ENCODE peak calls at places on chromosomes 12 and 14, in nine cellular contexts. One of them, this sample, is unnamed.

GRCh38 chr12:64621257-64621942 is 11.1 kb downstream of the RASSF3 start:
- DNase-seq in activated naive CD4-positive, alpha-beta T cell treated with anti-CD3 and anti-CD28 coated beads for 36 hours: no peak
- DNase-seq in non-pigmented ciliary epithelial cell: no peak
- DNase-seq in AG09319: no peak
- DNase-seq in glutamatergic neuron: no peak
- DNase-seq in A673: no peak
- DNase-seq in amniotic stem cell: no peak
- DNase-seq in activated T-cell treated with anti-CD3 and anti-CD28 coated beads, Interleukin-2, amount 50 U/mL, for 72 hours: no peak
- DNase-seq in fibroblast of lung: peak; percentile 58
- DNase-seq in this sample: no peak

GRCh38 chr14:68723808-68724268 is 69.0 kb downstream of the ZFP36L1 start:
- DNase-seq in activated naive CD4-positive, alpha-beta T cell treated with anti-CD3 and anti-CD28 coated beads for 36 hours: no peak
- DNase-seq in non-pigmented ciliary epithelial cell: no peak
- DNase-seq in AG09319: no peak
- DNase-seq in glutamatergic neuron: no peak
- DNase-seq in A673: no peak
- DNase-seq in amniotic stem cell: no peak
- DNase-seq in activated T-cell treated with anti-CD3 and anti-CD28 coated beads, Interleukin-2, amount 50 U/mL, for 72 hours: no peak
- DNase-seq in fibroblast of lung: no peak
- DNase-seq in this sample: no peak

GRCh38 chr12:67457136-67457535 is 188.0 kb downstream of the CAND1 start:
- DNase-seq in activated naive CD4-positive, alpha-beta T cell treated with anti-CD3 and anti-CD28 coated beads for 36 hours: no peak
- DNase-seq in non-pigmented ciliary epithelial cell: no peak
- DNase-seq in AG09319: no peak
- DNase-seq in glutamatergic neuron: no peak
- DNase-seq in A673: no peak
- DNase-seq in amniotic stem cell: no peak
- DNase-seq in activated T-cell treated with anti-CD3 and anti-CD28 coated beads, Interleukin-2, amount 50 U/mL, for 72 hours: no peak
- DNase-seq in fibroblast of lung: no peak
- DNase-seq in this sample: no peak

GRCh38 chr12:7395950-7396349 is 48.0 kb downstream of the CD163L1 start:
- DNase-seq in activated naive CD4-positive, alpha-beta T cell treated with anti-CD3 and anti-CD28 coated beads for 36 hours: no peak
- DNase-seq in non-pigmented ciliary epithelial cell: no peak
- DNase-seq in AG09319: no peak
- DNase-seq in glutamatergic neuron: no peak
- DNase-seq in A673: peak; percentile 25
- DNase-seq in amniotic stem cell: no peak
- DNase-seq in activated T-cell treated with anti-CD3 and anti-CD28 coated beads, Interleukin-2, amount 50 U/mL, for 72 hours: no peak
- DNase-seq in fibroblast of lung: no peak
- DNase-seq in this sample: no peak

GRCh38 chr14:96166475-96167223 is 38.0 kb upstream of the BDKRB2 start:
- DNase-seq in activated naive CD4-positive, alpha-beta T cell treated with anti-CD3 and anti-CD28 coated beads for 36 hours: no peak
- DNase-seq in non-pigmented ciliary epithelial cell: no peak
- DNase-seq in AG09319: peak; percentile 77
- DNase-seq in glutamatergic neuron: no peak
- DNase-seq in A673: no peak
- DNase-seq in amniotic stem cell: no peak
- DNase-seq in activated T-cell treated with anti-CD3 and anti-CD28 coated beads, Interleukin-2, amount 50 U/mL, for 72 hours: no peak
- DNase-seq in fibroblast of lung: no peak
- DNase-seq in this sample: no peak

GRCh38 chr12:72681028-72681427 is 408.9 kb downstream of the TRHDE start:
- DNase-seq in activated naive CD4-positive, alpha-beta T cell treated with anti-CD3 and anti-CD28 coated beads for 36 hours: no peak
- DNase-seq in non-pigmented ciliary epithelial cell: no peak
- DNase-seq in AG09319: no peak
- DNase-seq in glutamatergic neuron: no peak
- DNase-seq in A673: no peak
- DNase-seq in amniotic stem cell: no peak
- DNase-seq in activated T-cell treated with anti-CD3 and anti-CD28 coated beads, Interleukin-2, amount 50 U/mL, for 72 hours: no peak
- DNase-seq in fibroblast of lung: no peak
- DNase-seq in this sample: no peak

GRCh38 chr12:26017484-26018211 is 59.2 kb downstream of the RASSF8 start:
- DNase-seq in activated naive CD4-positive, alpha-beta T cell treated with anti-CD3 and anti-CD28 coated beads for 36 hours: peak; percentile 18
- DNase-seq in non-pigmented ciliary epithelial cell: no peak
- DNase-seq in AG09319: no peak
- DNase-seq in glutamatergic neuron: peak; percentile 30
- DNase-seq in A673: peak; percentile 79
- DNase-seq in amniotic stem cell: no peak
- DNase-seq in activated T-cell treated with anti-CD3 and anti-CD28 coated beads, Interleukin-2, amount 50 U/mL, for 72 hours: peak; percentile 16
- DNase-seq in fibroblast of lung: no peak
- DNase-seq in this sample: no peak

GRCh38 chr14:98937712-98938505 is 334.1 kb downstream of the BCL11B start:
- DNase-seq in activated naive CD4-positive, alpha-beta T cell treated with anti-CD3 and anti-CD28 coated beads for 36 hours: no peak
- DNase-seq in non-pigmented ciliary epithelial cell: no peak
- DNase-seq in AG09319: no peak
- DNase-seq in glutamatergic neuron: no peak
- DNase-seq in A673: no peak
- DNase-seq in amniotic stem cell: no peak
- DNase-seq in activated T-cell treated with anti-CD3 and anti-CD28 coated beads, Interleukin-2, amount 50 U/mL, for 72 hours: no peak
- DNase-seq in fibroblast of lung: no peak
- DNase-seq in this sample: no peak

GRCh38 chr12:108854453-108855283 is 2.7 kb downstream of the SSH1 start:
- DNase-seq in activated naive CD4-positive, alpha-beta T cell treated with anti-CD3 and anti-CD28 coated beads for 36 hours: no peak
- DNase-seq in non-pigmented ciliary epithelial cell: peak; percentile 96
- DNase-seq in AG09319: peak; percentile 96
- DNase-seq in glutamatergic neuron: no peak
- DNase-seq in A673: no peak
- DNase-seq in amniotic stem cell: peak; percentile 74
- DNase-seq in activated T-cell treated with anti-CD3 and anti-CD28 coated beads, Interleukin-2, amount 50 U/mL, for 72 hours: peak; percentile 43
- DNase-seq in fibroblast of lung: peak; percentile 99
- DNase-seq in this sample: no peak

GRCh38 chr12:79252358-79253075 is 387.9 kb downstream of the SYT1 start:
- DNase-seq in activated naive CD4-positive, alpha-beta T cell treated with anti-CD3 and anti-CD28 coated beads for 36 hours: no peak
- DNase-seq in non-pigmented ciliary epithelial cell: no peak
- DNase-seq in AG09319: no peak
- DNase-seq in glutamatergic neuron: no peak
- DNase-seq in A673: no peak
- DNase-seq in amniotic stem cell: no peak
- DNase-seq in activated T-cell treated with anti-CD3 and anti-CD28 coated beads, Interleukin-2, amount 50 U/mL, for 72 hours: no peak
- DNase-seq in fibroblast of lung: peak; percentile 78
- DNase-seq in this sample: no peak

GRCh38 chr14:90397401-90398314 is 829 bp downstream of the CALM1 start:
- DNase-seq in activated naive CD4-positive, alpha-beta T cell treated with anti-CD3 and anti-CD28 coated beads for 36 hours: peak; percentile 67
- DNase-seq in non-pigmented ciliary epithelial cell: no peak
- DNase-seq in AG09319: no peak
- DNase-seq in glutamatergic neuron: peak; percentile 73
- DNase-seq in A673: peak; percentile 70
- DNase-seq in amniotic stem cell: no peak
- DNase-seq in activated T-cell treated with anti-CD3 and anti-CD28 coated beads, Interleukin-2, amount 50 U/mL, for 72 hours: peak; percentile 80
- DNase-seq in fibroblast of lung: peak; percentile 51
- DNase-seq in this sample: peak; percentile 63

GRCh38 chr12:122978507-122978955 is 1.9 kb upstream of the ARL6IP4 start:
- DNase-seq in activated naive CD4-positive, alpha-beta T cell treated with anti-CD3 and anti-CD28 coated beads for 36 hours: no peak
- DNase-seq in non-pigmented ciliary epithelial cell: no peak
- DNase-seq in AG09319: no peak
- DNase-seq in glutamatergic neuron: no peak
- DNase-seq in A673: no peak
- DNase-seq in amniotic stem cell: no peak
- DNase-seq in activated T-cell treated with anti-CD3 and anti-CD28 coated beads, Interleukin-2, amount 50 U/mL, for 72 hours: no peak
- DNase-seq in fibroblast of lung: no peak
- DNase-seq in this sample: no peak

GRCh38 chr12:122517877-122518276 is 8.9 kb downstream of the RSRC2 start:
- DNase-seq in activated naive CD4-positive, alpha-beta T cell treated with anti-CD3 and anti-CD28 coated beads for 36 hours: no peak
- DNase-seq in non-pigmented ciliary epithelial cell: peak; percentile 91
- DNase-seq in AG09319: peak; percentile 91
- DNase-seq in glutamatergic neuron: no peak
- DNase-seq in A673: peak; percentile 54
- DNase-seq in amniotic stem cell: peak; percentile 72
- DNase-seq in activated T-cell treated with anti-CD3 and anti-CD28 coated beads, Interleukin-2, amount 50 U/mL, for 72 hours: no peak
- DNase-seq in fibroblast of lung: peak; percentile 99
- DNase-seq in this sample: no peak

GRCh38 chr12:2876431-2877046 is 435 bp downstream of the FOXM1 start:
- DNase-seq in activated naive CD4-positive, alpha-beta T cell treated with anti-CD3 and anti-CD28 coated beads for 36 hours: peak; percentile 53
- DNase-seq in non-pigmented ciliary epithelial cell: no peak
- DNase-seq in AG09319: no peak
- DNase-seq in glutamatergic neuron: no peak
- DNase-seq in A673: peak; percentile 34
- DNase-seq in amniotic stem cell: no peak
- DNase-seq in activated T-cell treated with anti-CD3 and anti-CD28 coated beads, Interleukin-2, amount 50 U/mL, for 72 hours: peak; percentile 36
- DNase-seq in fibroblast of lung: peak; percentile 29
- DNase-seq in this sample: peak; percentile 34

GRCh38 chr12:34400986-34401658 is 378.8 kb downstream of the ALG10 start:
- DNase-seq in activated naive CD4-positive, alpha-beta T cell treated with anti-CD3 and anti-CD28 coated beads for 36 hours: peak; percentile 1
- DNase-seq in non-pigmented ciliary epithelial cell: no peak
- DNase-seq in AG09319: no peak
- DNase-seq in glutamatergic neuron: peak; percentile 2
- DNase-seq in A673: no peak
- DNase-seq in amniotic stem cell: no peak
- DNase-seq in activated T-cell treated with anti-CD3 and anti-CD28 coated beads, Interleukin-2, amount 50 U/mL, for 72 hours: no peak
- DNase-seq in fibroblast of lung: no peak
- DNase-seq in this sample: no peak

GRCh38 chr12:103997277-103997900 is 31.7 kb downstream of the TDG start:
- DNase-seq in activated naive CD4-positive, alpha-beta T cell treated with anti-CD3 and anti-CD28 coated beads for 36 hours: no peak
- DNase-seq in non-pigmented ciliary epithelial cell: no peak
- DNase-seq in AG09319: no peak
- DNase-seq in glutamatergic neuron: no peak
- DNase-seq in A673: no peak
- DNase-seq in amniotic stem cell: no peak
- DNase-seq in activated T-cell treated with anti-CD3 and anti-CD28 coated beads, Interleukin-2, amount 50 U/mL, for 72 hours: no peak
- DNase-seq in fibroblast of lung: peak; percentile 55
- DNase-seq in this sample: no peak

GRCh38 chr12:47267571-47267970 is 187.8 kb upstream of the AMIGO2 start:
- DNase-seq in activated naive CD4-positive, alpha-beta T cell treated with anti-CD3 and anti-CD28 coated beads for 36 hours: no peak
- DNase-seq in non-pigmented ciliary epithelial cell: no peak
- DNase-seq in AG09319: no peak
- DNase-seq in glutamatergic neuron: no peak
- DNase-seq in A673: no peak
- DNase-seq in amniotic stem cell: no peak
- DNase-seq in activated T-cell treated with anti-CD3 and anti-CD28 coated beads, Interleukin-2, amount 50 U/mL, for 72 hours: no peak
- DNase-seq in fibroblast of lung: peak; percentile 64
- DNase-seq in this sample: no peak

GRCh38 chr12:120742207-120742536 is 16.5 kb downstream of the ACADS start:
- DNase-seq in activated naive CD4-positive, alpha-beta T cell treated with anti-CD3 and anti-CD28 coated beads for 36 hours: no peak
- DNase-seq in non-pigmented ciliary epithelial cell: no peak
- DNase-seq in AG09319: no peak
- DNase-seq in glutamatergic neuron: no peak
- DNase-seq in A673: no peak
- DNase-seq in amniotic stem cell: no peak
- DNase-seq in activated T-cell treated with anti-CD3 and anti-CD28 coated beads, Interleukin-2, amount 50 U/mL, for 72 hours: no peak
- DNase-seq in fibroblast of lung: no peak
- DNase-seq in this sample: no peak

GRCh38 chr12:27592548-27592947 is 68.5 kb downstream of the PPFIBP1 start:
- DNase-seq in activated naive CD4-positive, alpha-beta T cell treated with anti-CD3 and anti-CD28 coated beads for 36 hours: peak; percentile 17
- DNase-seq in non-pigmented ciliary epithelial cell: no peak
- DNase-seq in AG09319: no peak
- DNase-seq in glutamatergic neuron: no peak
- DNase-seq in A673: no peak
- DNase-seq in amniotic stem cell: no peak
- DNase-seq in activated T-cell treated with anti-CD3 and anti-CD28 coated beads, Interleukin-2, amount 50 U/mL, for 72 hours: no peak
- DNase-seq in fibroblast of lung: peak; percentile 90
- DNase-seq in this sample: no peak

GRCh38 chr12:613996-614726 is 49.1 kb downstream of the NINJ2 start:
- DNase-seq in activated naive CD4-positive, alpha-beta T cell treated with anti-CD3 and anti-CD28 coated beads for 36 hours: peak; percentile 72
- DNase-seq in non-pigmented ciliary epithelial cell: no peak
- DNase-seq in AG09319: no peak
- DNase-seq in glutamatergic neuron: no peak
- DNase-seq in A673: peak; percentile 46
- DNase-seq in amniotic stem cell: no peak
- DNase-seq in activated T-cell treated with anti-CD3 and anti-CD28 coated beads, Interleukin-2, amount 50 U/mL, for 72 hours: peak; percentile 40
- DNase-seq in fibroblast of lung: peak; percentile 17
- DNase-seq in this sample: peak; percentile 74

GRCh38 chr14:34030864-34031263 is 80.0 kb upstream of the EGLN3 start:
- DNase-seq in activated naive CD4-positive, alpha-beta T cell treated with anti-CD3 and anti-CD28 coated beads for 36 hours: no peak
- DNase-seq in non-pigmented ciliary epithelial cell: peak; percentile 47
- DNase-seq in AG09319: peak; percentile 79
- DNase-seq in glutamatergic neuron: no peak
- DNase-seq in A673: no peak
- DNase-seq in amniotic stem cell: no peak
- DNase-seq in activated T-cell treated with anti-CD3 and anti-CD28 coated beads, Interleukin-2, amount 50 U/mL, for 72 hours: no peak
- DNase-seq in fibroblast of lung: peak; percentile 76
- DNase-seq in this sample: no peak

GRCh38 chr12:126286203-126286602 is 1221.0 kb downstream of the AACS start:
- DNase-seq in activated naive CD4-positive, alpha-beta T cell treated with anti-CD3 and anti-CD28 coated beads for 36 hours: no peak
- DNase-seq in non-pigmented ciliary epithelial cell: no peak
- DNase-seq in AG09319: no peak
- DNase-seq in glutamatergic neuron: no peak
- DNase-seq in A673: no peak
- DNase-seq in amniotic stem cell: no peak
- DNase-seq in activated T-cell treated with anti-CD3 and anti-CD28 coated beads, Interleukin-2, amount 50 U/mL, for 72 hours: no peak
- DNase-seq in fibroblast of lung: no peak
- DNase-seq in this sample: no peak

GRCh38 chr14:104329793-104330192 is 191.4 kb downstream of the KIF26A start:
- DNase-seq in activated naive CD4-positive, alpha-beta T cell treated with anti-CD3 and anti-CD28 coated beads for 36 hours: no peak
- DNase-seq in non-pigmented ciliary epithelial cell: no peak
- DNase-seq in AG09319: no peak
- DNase-seq in glutamatergic neuron: no peak
- DNase-seq in A673: no peak
- DNase-seq in amniotic stem cell: no peak
- DNase-seq in activated T-cell treated with anti-CD3 and anti-CD28 coated beads, Interleukin-2, amount 50 U/mL, for 72 hours: no peak
- DNase-seq in fibroblast of lung: no peak
- DNase-seq in this sample: no peak

GRCh38 chr12:57215668-57216013 is 953 bp upstream of the NXPH4 start:
- DNase-seq in activated naive CD4-positive, alpha-beta T cell treated with anti-CD3 and anti-CD28 coated beads for 36 hours: peak; percentile 50
- DNase-seq in non-pigmented ciliary epithelial cell: no peak
- DNase-seq in AG09319: no peak
- DNase-seq in glutamatergic neuron: no peak
- DNase-seq in A673: no peak
- DNase-seq in amniotic stem cell: no peak
- DNase-seq in activated T-cell treated with anti-CD3 and anti-CD28 coated beads, Interleukin-2, amount 50 U/mL, for 72 hours: no peak
- DNase-seq in fibroblast of lung: peak; percentile 30
- DNase-seq in this sample: no peak

GRCh38 chr12:27970391-27970980 is 2.0 kb downstream of the PTHLH start:
- DNase-seq in activated naive CD4-positive, alpha-beta T cell treated with anti-CD3 and anti-CD28 coated beads for 36 hours: peak; percentile 8
- DNase-seq in non-pigmented ciliary epithelial cell: no peak
- DNase-seq in AG09319: no peak
- DNase-seq in glutamatergic neuron: peak; percentile 56
- DNase-seq in A673: peak; percentile 60
- DNase-seq in amniotic stem cell: no peak
- DNase-seq in activated T-cell treated with anti-CD3 and anti-CD28 coated beads, Interleukin-2, amount 50 U/mL, for 72 hours: no peak
- DNase-seq in fibroblast of lung: peak; percentile 68
- DNase-seq in this sample: no peak

GRCh38 chr12:132619301-132620112 is 931 bp downstream of the P2RX2 start:
- DNase-seq in activated naive CD4-positive, alpha-beta T cell treated with anti-CD3 and anti-CD28 coated beads for 36 hours: no peak
- DNase-seq in non-pigmented ciliary epithelial cell: no peak
- DNase-seq in AG09319: no peak
- DNase-seq in glutamatergic neuron: no peak
- DNase-seq in A673: no peak
- DNase-seq in amniotic stem cell: no peak
- DNase-seq in activated T-cell treated with anti-CD3 and anti-CD28 coated beads, Interleukin-2, amount 50 U/mL, for 72 hours: no peak
- DNase-seq in fibroblast of lung: no peak
- DNase-seq in this sample: no peak

This sample was measured in HL-60.